ENCODE peak calls at places on chromosomes 6 and 20, in ten cellular contexts. O is ovary, S is GM23248, X is lower lobe of right lung, V is breast epithelium, A is MM.1S, K is psoas muscle, Z is left ventricle myocardium inferior, F is cardiac muscle cell, Y is left lung. D is an unnamed sample. For H3K36me3, the result is how much of the 10 kb centered on the place peaks cover.

GRCh38 chr6:23562554-23562953 is 563.5 kb upstream of the NRSN1 start:
- DNase-seq in X (no peak), S (no peak), V (no peak), Z (no peak), O (no peak), A (no peak), Y (no peak), K (no peak), F (no peak), D (no peak)

GRCh38 chr6:101195581-101195980 is 197.9 kb upstream of the GRIK2 start:
- DNase-seq in Y (no peak), Z (no peak), S (no peak), X (no peak), F (no peak), V (no peak), O (no peak), A (no peak), K (no peak), D (no peak)

GRCh38 chr6:109308018-109308492 is 74.2 kb downstream of the CD164 start:
- DNase-seq in V (no peak), Y (peak), O (no peak), K (peak), Z (no peak), F (no peak), A (no peak), X (peak), S (peak), D (peak)

GRCh38 chr6:8027965-8028651 is 36.1 kb downstream of the BLOC1S5 start:
- DNase-seq in F (no peak), A (no peak), V (no peak), O (no peak), S (peak), Y (no peak), K (no peak), X (no peak), Z (no peak), D (no peak)

GRCh38 chr6:158475344-158476302 is 84.3 kb upstream of the TMEM181 start:
- DNase-seq in V (no peak), F (no peak), S (peak), Z (no peak), O (no peak), A (no peak), X (no peak), K (no peak), Y (no peak), D (no peak)

GRCh38 chr20:7770046-7770445 is 170.2 kb downstream of the HAO1 start:
- DNase-seq in S (no peak), Y (no peak), A (no peak), X (no peak), F (no peak), K (no peak), V (no peak), O (no peak), Z (no peak), D (no peak)

GRCh38 chr20:62901891-62902290 is 24.4 kb downstream of the DIDO1 start:
- DNase-seq in O (no peak), S (no peak), X (no peak), A (no peak), K (no peak), Z (no peak), V (no peak), Y (no peak), F (no peak), D (no peak)

GRCh38 chr20:4217349-4217761 is 202.0 kb upstream of the RNF24 start:
- DNase-seq in V (no peak), A (no peak), Z (peak), X (no peak), O (no peak), K (peak), S (no peak), F (no peak), Y (no peak), D (no peak)

GRCh38 chr6:134198093-134198492 is 119.8 kb downstream of the SGK1 start:
- DNase-seq in K (no peak), F (no peak), X (no peak), O (no peak), Z (no peak), A (no peak), S (no peak), V (no peak), Y (no peak), D (no peak)

GRCh38 chr20:63072231-63072791 is 65.5 kb upstream of the BHLHE23 start:
- DNase-seq in A (no peak), Y (peak), V (no peak), X (peak), K (peak), S (no peak), F (no peak), O (peak), Z (no peak), D (no peak)

GRCh38 chr6:125102901-125103300 is 50.7 kb upstream of the TPD52L1 start:
- DNase-seq in F (peak), Y (no peak), Z (no peak), K (no peak), A (no peak), O (no peak), V (no peak), S (peak), X (no peak), D (no peak)

GRCh38 chr6:37014667-37015066 is 9.2 kb downstream of the FGD2 start:
- DNase-seq in Y (no peak), K (no peak), F (no peak), O (no peak), X (no peak), V (no peak), Z (no peak), S (no peak), A (no peak), D (no peak)

GRCh38 chr6:33912177-33912576 is 108.4 kb upstream of the MLN start:
- DNase-seq in F (no peak), O (no peak), X (no peak), Y (no peak), V (no peak), A (no peak), S (no peak), Z (no peak), K (no peak), D (no peak)

GRCh38 chr6:33869826-33870423 is 66.1 kb upstream of the MLN start:
- DNase-seq in F (no peak), O (no peak), V (no peak), K (peak), X (peak), S (no peak), A (no peak), Y (no peak), Z (no peak), D (no peak)

GRCh38 chr6:21163110-21163837 is 430.3 kb upstream of the SOX4 start:
- DNase-seq in A (no peak), S (peak), O (no peak), F (no peak), K (no peak), Y (no peak), Z (no peak), X (no peak), V (no peak), D (no peak)

GRCh38 chr6:135962731-135963130 is 111.2 kb downstream of the PDE7B start:
- DNase-seq in X (no peak), Y (no peak), V (peak), O (no peak), F (no peak), A (no peak), Z (no peak), S (peak), K (no peak), D (no peak)

GRCh38 chr20:23258747-23259121 is 91.9 kb upstream of the NXT1 start:
- DNase-seq in Z (no peak), S (no peak), O (no peak), V (no peak), F (no peak), A (no peak), K (no peak), X (no peak), Y (no peak), D (no peak)

GRCh38 chr6:169168302-169168630 is 85.4 kb downstream of the THBS2 start:
- DNase-seq in K (no peak), O (no peak), S (no peak), V (no peak), F (no peak), Y (no peak), Z (no peak), X (no peak), A (no peak), D (no peak)

GRCh38 chr6:169166896-169167580 is 86.6 kb downstream of the THBS2 start:
- DNase-seq in X (no peak), Y (no peak), S (no peak), O (peak), A (no peak), K (no peak), V (no peak), Z (no peak), F (no peak), D (no peak)

GRCh38 chr6:169169375-169169774 is 84.3 kb downstream of the THBS2 start:
- DNase-seq in S (no peak), Y (no peak), V (no peak), Z (no peak), F (no peak), O (no peak), K (no peak), A (no peak), X (no peak), D (peak)

GRCh38 chr6:169168706-169169105 is 84.9 kb downstream of the THBS2 start:
- DNase-seq in O (no peak), S (no peak), F (no peak), V (no peak), Z (no peak), X (no peak), A (no peak), K (no peak), Y (no peak), D (peak)

DNA sequence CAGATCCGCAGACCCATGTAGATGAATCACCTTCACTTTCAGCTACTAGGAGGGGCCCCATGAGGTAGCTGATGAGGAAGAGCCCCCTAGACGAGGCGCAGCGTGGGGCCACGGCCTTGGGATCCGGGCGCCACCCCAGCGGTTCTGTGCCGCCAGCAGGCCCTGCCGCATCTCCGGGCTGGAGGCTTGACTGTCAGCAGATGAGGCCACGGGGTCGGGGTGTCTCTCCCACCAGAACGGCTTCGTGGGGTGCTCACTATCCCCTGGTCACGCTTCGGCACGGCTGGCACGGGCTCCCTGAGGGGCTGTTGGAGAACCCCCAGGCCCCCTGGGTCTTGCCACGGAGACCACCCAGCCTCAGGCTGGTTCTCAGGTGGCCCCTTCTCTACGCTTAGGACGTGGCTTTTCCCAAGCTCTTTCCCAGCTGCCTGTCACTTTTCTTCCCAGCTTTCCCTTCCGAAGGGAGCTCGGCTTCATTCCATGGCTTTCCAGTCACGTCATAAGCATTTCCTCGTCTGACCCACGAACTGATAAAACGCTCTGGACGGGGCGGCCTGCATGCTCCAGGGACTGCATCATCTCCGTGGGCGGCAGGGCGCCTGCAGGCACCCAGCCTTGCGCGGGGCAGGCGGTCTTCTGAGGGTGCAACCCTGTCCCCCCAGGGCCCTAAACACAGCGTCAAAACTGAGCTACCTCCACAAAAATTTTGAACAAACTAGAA is 85.9 kb downstream of the THBS2 start:
- DNase-seq in X (no peak), S (no peak), Y (no peak), O (peak), A (no peak), K (no peak), Z (peak), F (no peak), V (no peak), D (peak)
- H3K36me3 ChIP-seq in X (under half), S (under half), Y (under half), O (under half), A (under half), K (under half), Z (under half), F (under half), V (under half), D (under half)

GRCh38 chr20:57649617-57650015 is 29.4 kb upstream of the ZBP1 start:
- DNase-seq in Y (no peak), O (no peak), A (no peak), V (no peak), F (no peak), K (no peak), Z (no peak), S (no peak), X (peak), D (no peak)
- H3K27ac ChIP-seq in Y (no peak), O (no peak), A (no peak), V (no peak), F (no peak), K (no peak), Z (no peak), S (no peak), X (no peak), D (no peak)

GRCh38 chr20:2864626-2865025 is 8.7 kb upstream of the PTPRA start:
- DNase-seq in X (no peak), V (no peak), F (no peak), O (no peak), K (no peak), Y (no peak), A (no peak), S (no peak), Z (no peak), D (no peak)

GRCh38 chr20:2858591-2858990 is 14.7 kb upstream of the PTPRA start:
- DNase-seq in X (no peak), O (no peak), V (no peak), Z (no peak), F (no peak), K (no peak), S (peak), A (no peak), Y (no peak), D (no peak)

GRCh38 chr20:2865101-2865500 is 8.2 kb upstream of the PTPRA start:
- DNase-seq in X (no peak), Z (no peak), V (no peak), S (no peak), K (no peak), F (no peak), Y (no peak), A (no peak), O (no peak), D (no peak)

DNA sequence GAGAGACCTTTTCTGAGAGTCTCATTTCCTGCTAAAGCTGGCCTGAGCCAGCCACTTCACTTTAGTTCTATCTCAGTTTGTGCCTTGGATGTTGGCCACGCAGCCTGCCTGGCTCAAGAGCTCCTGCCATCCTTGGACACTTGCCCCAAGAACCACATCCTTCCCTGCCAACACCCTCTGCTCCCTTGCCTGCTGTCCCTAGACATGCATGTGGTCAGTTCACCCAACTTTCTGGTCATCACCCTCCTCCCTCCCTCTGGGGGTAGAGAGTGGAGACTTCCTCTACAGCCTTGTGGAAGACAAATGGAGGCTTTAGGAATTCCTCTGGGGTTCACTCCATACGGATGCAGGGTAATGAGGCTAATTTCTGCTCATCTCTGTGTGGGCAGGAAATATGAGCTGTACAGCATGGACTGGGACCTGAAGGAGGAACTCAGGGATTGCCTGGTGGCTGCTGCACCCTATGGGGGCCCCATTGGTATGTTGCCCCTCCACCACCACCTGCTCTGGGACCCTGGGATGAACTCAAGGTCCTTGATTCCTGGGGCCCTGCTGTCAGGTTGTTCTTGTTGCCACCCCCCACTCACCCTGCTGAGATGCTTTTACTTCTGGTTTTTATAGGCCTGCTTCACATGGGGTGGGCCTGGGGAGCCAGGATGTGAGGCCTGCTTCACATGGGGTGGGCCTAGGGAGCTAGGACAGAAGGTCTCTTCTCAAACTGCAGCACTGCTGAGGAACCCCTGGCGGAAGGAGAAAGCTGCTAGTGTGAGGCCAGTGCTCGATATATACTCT is 13.8 kb upstream of the PTPRA start:
- DNase-seq in Y (no peak), F (no peak), Z (no peak), S (peak), V (no peak), K (no peak), X (no peak), A (no peak), O (no peak), D (no peak)
- H3K36me3 ChIP-seq in Y (under half), F (under half), Z (under half), S (under half), V (under half), K (under half), X (under half), A (under half), O (under half), D (under half)

GRCh38 chr20:49915118-49915379 is 280 bp downstream of the SPATA2 start:
- DNase-seq in K (no peak), Y (no peak), X (no peak), A (no peak), Z (no peak), S (no peak), F (no peak), O (no peak), V (no peak), D (no peak)
- H3K27ac ChIP-seq in K (peak), Y (peak), X (peak), A (peak), Z (peak), S (peak), F (peak), O (peak), V (peak), D (peak)

DNA sequence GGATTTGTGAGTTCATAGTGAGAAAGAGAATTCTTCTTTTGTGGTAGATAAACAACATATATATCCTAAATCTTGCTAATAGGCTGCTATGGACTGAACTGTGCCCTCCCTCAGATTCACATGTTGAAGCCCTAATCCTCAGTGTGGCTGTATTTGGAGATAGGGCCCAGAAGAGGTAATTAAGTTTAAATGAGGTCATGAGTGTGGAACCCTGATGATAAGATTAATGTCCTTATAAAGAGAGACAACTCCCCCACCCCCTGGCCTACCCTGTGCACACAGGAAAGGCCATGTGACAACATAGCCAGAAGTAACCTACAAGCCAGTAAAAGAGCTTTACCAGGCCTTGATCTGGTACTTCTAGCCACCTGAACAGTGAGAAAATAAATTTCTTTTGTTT is 200.1 kb upstream of the EYA4 start:
- DNase-seq in X (no peak), F (peak), A (no peak), Y (no peak), Z (peak), S (no peak), K (no peak), V (no peak), O (no peak), D (no peak)
- H3K36me3 ChIP-seq in X (under half), F (under half), A (under half), Y (under half), Z (under half), S (under half), K (under half), V (under half), O (under half), D (under half)

GRCh38 chr20:31517373-31517772 is 3.1 kb downstream of the HM13 start:
- DNase-seq in F (no peak), K (peak), X (no peak), Y (peak), O (no peak), S (peak), V (no peak), Z (peak), A (no peak), D (peak)
- H3K27ac ChIP-seq in F (no peak), K (peak), X (peak), Y (no peak), O (no peak), S (peak), V (no peak), Z (no peak), A (peak), D (no peak)

DNA sequence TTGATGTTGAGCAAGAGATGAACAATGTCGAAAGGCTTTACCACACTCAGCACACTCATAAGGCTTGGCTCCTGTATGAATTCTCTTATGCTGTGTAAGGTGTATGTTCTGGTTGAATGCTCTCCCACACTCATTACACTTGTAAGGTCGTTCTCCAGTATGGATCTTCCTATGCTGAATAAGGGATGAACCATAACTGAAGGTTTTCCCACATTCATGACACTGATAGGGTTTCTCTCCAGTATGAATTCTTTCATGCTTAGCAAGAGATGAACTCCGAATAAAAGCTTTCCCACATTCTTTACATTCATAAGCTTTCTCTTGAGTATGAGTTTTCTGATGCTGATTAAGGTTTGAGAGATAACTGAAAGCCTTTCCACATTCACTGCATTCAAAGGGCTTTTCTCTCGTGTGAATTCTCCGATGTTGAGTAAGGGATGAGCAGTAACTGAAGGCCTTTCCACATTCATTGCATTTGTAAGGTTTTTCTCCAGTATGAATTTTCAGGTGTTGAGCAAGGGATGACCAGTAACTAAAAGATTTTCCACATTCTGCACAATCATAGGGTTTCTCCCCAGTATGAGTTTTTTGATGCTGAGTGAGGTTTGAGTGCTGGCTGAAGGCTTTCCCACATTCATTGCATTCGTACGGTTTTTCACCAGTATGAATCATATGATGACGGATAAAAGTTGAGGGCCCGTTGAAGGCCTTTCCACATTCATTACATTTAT is 21.1 kb downstream of the ZNF184 start:
- DNase-seq in V (no peak), F (no peak), S (no peak), A (no peak), Z (no peak), Y (no peak), O (no peak), K (no peak), X (no peak), D (no peak)
- H3K36me3 ChIP-seq in V (under half), F (under half), S (half or more), A (half or more), Z (half or more), Y (under half), O (under half), K (half or more), X (half or more), D (half or more)